ENCODE peak calls at places on chromosome X, in five cellular contexts. One of them, this sample, is unnamed.

GRCh38 chrX:71170660-71171059 is 26.0 kb downstream of the NLGN3 start:
- DNase-seq in activated CD4-positive, alpha-beta T cell treated with anti-CD3 and anti-CD28 coated beads, Interleukin-2, amount 50 U/mL, for 1 hour: no peak
- DNase-seq in stimulated activated CD8-positive, alpha-beta memory T cell treated with anti-CD3 and anti-CD28 coated beads, Interleukin-4, amount 100 ng/mL, for 24 hours: no peak
- DNase-seq in H7: no peak
- DNase-seq in endodermal cell: no peak
- DNase-seq in this sample: no peak

GRCh38 chrX:50375481-50376267 is 95.0 kb downstream of the DGKK start:
- DNase-seq in activated CD4-positive, alpha-beta T cell treated with anti-CD3 and anti-CD28 coated beads, Interleukin-2, amount 50 U/mL, for 1 hour: no peak
- DNase-seq in stimulated activated CD8-positive, alpha-beta memory T cell treated with anti-CD3 and anti-CD28 coated beads, Interleukin-4, amount 100 ng/mL, for 24 hours: no peak
- DNase-seq in H7: no peak
- DNase-seq in endodermal cell: no peak
- DNase-seq in this sample: no peak

GRCh38 chrX:108516184-108516583 is 76.5 kb downstream of the COL4A5 start:
- DNase-seq in activated CD4-positive, alpha-beta T cell treated with anti-CD3 and anti-CD28 coated beads, Interleukin-2, amount 50 U/mL, for 1 hour: no peak
- DNase-seq in stimulated activated CD8-positive, alpha-beta memory T cell treated with anti-CD3 and anti-CD28 coated beads, Interleukin-4, amount 100 ng/mL, for 24 hours: no peak
- DNase-seq in H7: no peak
- DNase-seq in endodermal cell: no peak
- DNase-seq in this sample: no peak

GRCh38 chrX:47160781-47161180 is 15.8 kb downstream of the RBM10 start:
- DNase-seq in activated CD4-positive, alpha-beta T cell treated with anti-CD3 and anti-CD28 coated beads, Interleukin-2, amount 50 U/mL, for 1 hour: no peak
- DNase-seq in stimulated activated CD8-positive, alpha-beta memory T cell treated with anti-CD3 and anti-CD28 coated beads, Interleukin-4, amount 100 ng/mL, for 24 hours: no peak
- DNase-seq in H7: no peak
- DNase-seq in endodermal cell: no peak
- DNase-seq in this sample: no peak

GRCh38 chrX:67723580-67724351 is 179.9 kb downstream of the AR start:
- DNase-seq in activated CD4-positive, alpha-beta T cell treated with anti-CD3 and anti-CD28 coated beads, Interleukin-2, amount 50 U/mL, for 1 hour: no peak
- DNase-seq in stimulated activated CD8-positive, alpha-beta memory T cell treated with anti-CD3 and anti-CD28 coated beads, Interleukin-4, amount 100 ng/mL, for 24 hours: no peak
- DNase-seq in H7: no peak
- DNase-seq in endodermal cell: no peak
- DNase-seq in this sample: no peak

GRCh38 chrX:67612231-67612630 is 68.4 kb downstream of the AR start:
- DNase-seq in activated CD4-positive, alpha-beta T cell treated with anti-CD3 and anti-CD28 coated beads, Interleukin-2, amount 50 U/mL, for 1 hour: no peak
- DNase-seq in stimulated activated CD8-positive, alpha-beta memory T cell treated with anti-CD3 and anti-CD28 coated beads, Interleukin-4, amount 100 ng/mL, for 24 hours: no peak
- DNase-seq in H7: no peak
- DNase-seq in endodermal cell: no peak
- DNase-seq in this sample: no peak

GRCh38 chrX:17596051-17596450 is 141.2 kb upstream of the SCML1 start:
- DNase-seq in activated CD4-positive, alpha-beta T cell treated with anti-CD3 and anti-CD28 coated beads, Interleukin-2, amount 50 U/mL, for 1 hour: no peak
- DNase-seq in stimulated activated CD8-positive, alpha-beta memory T cell treated with anti-CD3 and anti-CD28 coated beads, Interleukin-4, amount 100 ng/mL, for 24 hours: no peak
- DNase-seq in H7: no peak
- DNase-seq in endodermal cell: no peak
- DNase-seq in this sample: no peak

GRCh38 chrX:74535633-74536141 is 78.7 kb downstream of the RLIM start:
- DNase-seq in activated CD4-positive, alpha-beta T cell treated with anti-CD3 and anti-CD28 coated beads, Interleukin-2, amount 50 U/mL, for 1 hour: peak
- DNase-seq in stimulated activated CD8-positive, alpha-beta memory T cell treated with anti-CD3 and anti-CD28 coated beads, Interleukin-4, amount 100 ng/mL, for 24 hours: no peak
- DNase-seq in H7: peak
- DNase-seq in endodermal cell: peak
- DNase-seq in this sample: peak

GRCh38 chrX:8323356-8323755 is 141.3 kb upstream of the VCX3B start:
- DNase-seq in activated CD4-positive, alpha-beta T cell treated with anti-CD3 and anti-CD28 coated beads, Interleukin-2, amount 50 U/mL, for 1 hour: no peak
- DNase-seq in stimulated activated CD8-positive, alpha-beta memory T cell treated with anti-CD3 and anti-CD28 coated beads, Interleukin-4, amount 100 ng/mL, for 24 hours: no peak
- DNase-seq in H7: no peak
- DNase-seq in endodermal cell: peak
- DNase-seq in this sample: no peak

GRCh38 chrX:65971151-65971550 is 68.7 kb downstream of the VSIG4 start:
- DNase-seq in activated CD4-positive, alpha-beta T cell treated with anti-CD3 and anti-CD28 coated beads, Interleukin-2, amount 50 U/mL, for 1 hour: no peak
- DNase-seq in stimulated activated CD8-positive, alpha-beta memory T cell treated with anti-CD3 and anti-CD28 coated beads, Interleukin-4, amount 100 ng/mL, for 24 hours: no peak
- DNase-seq in H7: peak
- DNase-seq in endodermal cell: peak
- DNase-seq in this sample: no peak

GRCh38 chrX:41666251-41666650 is 22.5 kb upstream of the GPR34 start:
- DNase-seq in activated CD4-positive, alpha-beta T cell treated with anti-CD3 and anti-CD28 coated beads, Interleukin-2, amount 50 U/mL, for 1 hour: no peak
- DNase-seq in stimulated activated CD8-positive, alpha-beta memory T cell treated with anti-CD3 and anti-CD28 coated beads, Interleukin-4, amount 100 ng/mL, for 24 hours: no peak
- DNase-seq in H7: no peak
- DNase-seq in endodermal cell: no peak
- DNase-seq in this sample: no peak